ENCODE peak calls at places on chromosomes 1 and 21, in four cellular contexts. X, I, G and Z are unnamed samples.

GRCh38 chr1:225710804-225711203 is 57.9 kb upstream of the ENAH start:
- DNase-seq in X (peak), I (no peak), G (peak), Z (peak)

GRCh38 chr1:227885135-227885647 is 62.5 kb downstream of the WNT9A start:
- DNase-seq in X (no peak), I (no peak), G (peak), Z (no peak)

GRCh38 chr21:31660134-31660565 is 657 bp downstream of the SOD1 start:
- DNase-seq in X (peak), I (peak), G (peak), Z (no peak)

GRCh38 chr1:157734328-157734727 is 33.8 kb upstream of the FCRL3 start:
- DNase-seq in X (peak), I (no peak), G (no peak), Z (no peak)

GRCh38 chr1:197857477-197857876 is 45.0 kb upstream of the C1orf53 start:
- DNase-seq in X (no peak), I (no peak), G (no peak), Z (no peak)

GRCh38 chr1:66944330-66945274 is 19.8 kb downstream of the MIER1 start:
- DNase-seq in X (no peak), I (no peak), G (no peak), Z (peak)

GRCh38 chr1:210347112-210347511 is 18.4 kb downstream of the HHAT start:
- DNase-seq in X (no peak), I (no peak), G (no peak), Z (peak)

GRCh38 chr1:178075323-178075722 is 18.6 kb upstream of the RASAL2 start:
- DNase-seq in X (no peak), I (no peak), G (no peak), Z (no peak)

GRCh38 chr1:94296018-94296417 is 58.6 kb upstream of the ARHGAP29 start:
- DNase-seq in X (no peak), I (no peak), G (no peak), Z (peak)

GRCh38 chr1:23020731-23021130 is 1.5 kb downstream of the KDM1A start:
- DNase-seq in X (no peak), I (no peak), G (no peak), Z (peak)

GRCh38 chr21:26123012-26123411 is 47.6 kb downstream of the APP start:
- DNase-seq in X (no peak), I (no peak), G (no peak), Z (no peak)

GRCh38 chr1:199362996-199363395 is 664.5 kb upstream of the NR5A2 start:
- DNase-seq in X (no peak), I (no peak), G (no peak), Z (peak)

GRCh38 chr1:42742617-42743301 is 2.7 kb upstream of the CLDN19 start:
- DNase-seq in X (no peak), I (no peak), G (no peak), Z (peak)

GRCh38 chr1:229581485-229581884 is 23.0 kb upstream of the ABCB10 start:
- DNase-seq in X (no peak), I (no peak), G (no peak), Z (no peak)

GRCh38 chr1:109882288-109883245 is 28.1 kb upstream of the CSF1 start:
- DNase-seq in X (no peak), I (no peak), G (no peak), Z (no peak)

GRCh38 chr21:21751286-21751685 is 753.1 kb downstream of the NCAM2 start:
- DNase-seq in X (no peak), I (no peak), G (no peak), Z (peak)

GRCh38 chr21:37644666-37645065 is 271.6 kb downstream of the KCNJ6 start:
- DNase-seq in X (no peak), I (no peak), G (no peak), Z (no peak)

GRCh38 chr21:37647781-37648180 is 268.5 kb downstream of the KCNJ6 start:
- DNase-seq in X (no peak), I (no peak), G (no peak), Z (peak)

GRCh38 chr21:37639756-37640155 is 273.2 kb downstream of the DYRK1A start:
- DNase-seq in X (no peak), I (no peak), G (no peak), Z (no peak)

GRCh38 chr21:37645848-37646247 is 270.4 kb downstream of the KCNJ6 start:
- DNase-seq in X (no peak), I (no peak), G (no peak), Z (no peak)

GRCh38 chr21:37642493-37642892 is 273.8 kb downstream of the KCNJ6 start:
- DNase-seq in X (peak), I (no peak), G (no peak), Z (peak)
- TF ChIP-seq CTCF in X (peak), I (no peak), G (no peak), Z (peak)

GRCh38 chr1:46183119-46183842 is 7.0 kb upstream of the P3R3URF start:
- DNase-seq in X (no peak), I (no peak), G (peak), Z (peak)
- TF ChIP-seq CTCF in X (no peak), I (no peak), G (no peak), Z (peak)

DNA sequence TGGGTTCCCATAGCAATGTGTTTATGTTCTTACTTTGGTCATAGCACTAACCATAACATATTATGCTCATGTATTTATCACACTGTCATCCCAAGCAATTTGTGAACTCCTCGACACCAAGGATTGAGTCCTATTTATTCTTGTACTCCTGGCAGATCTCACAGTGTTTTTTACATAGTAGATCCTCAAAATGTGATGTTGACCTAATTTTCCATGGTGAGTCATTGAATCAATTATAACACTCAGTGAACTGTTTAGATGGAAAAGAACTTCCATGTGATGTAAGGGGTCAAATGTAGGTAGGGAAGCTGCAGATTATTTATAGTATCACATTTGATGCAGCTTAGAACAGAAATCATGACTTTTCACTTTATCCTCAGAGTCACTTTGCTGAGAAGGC is 281.9 kb upstream of the ADAMTS5 start:
- DNase-seq in X (no peak), I (no peak), G (no peak), Z (no peak)
- TF ChIP-seq CTCF in X (no peak), I (no peak), G (no peak), Z (no peak)

GRCh38 chr1:92315766-92316413 is 17.0 kb downstream of the RPAP2 start:
- DNase-seq in X (no peak), I (no peak), G (no peak), Z (no peak)
- TF ChIP-seq CTCF in X (no peak), I (no peak), G (no peak), Z (no peak)

GRCh38 chr1:8651236-8651890 is 166.1 kb downstream of the RERE start:
- DNase-seq in X (no peak), I (no peak), G (no peak), Z (no peak)
- TF ChIP-seq CTCF in X (no peak), I (no peak), G (no peak), Z (no peak)

DNA sequence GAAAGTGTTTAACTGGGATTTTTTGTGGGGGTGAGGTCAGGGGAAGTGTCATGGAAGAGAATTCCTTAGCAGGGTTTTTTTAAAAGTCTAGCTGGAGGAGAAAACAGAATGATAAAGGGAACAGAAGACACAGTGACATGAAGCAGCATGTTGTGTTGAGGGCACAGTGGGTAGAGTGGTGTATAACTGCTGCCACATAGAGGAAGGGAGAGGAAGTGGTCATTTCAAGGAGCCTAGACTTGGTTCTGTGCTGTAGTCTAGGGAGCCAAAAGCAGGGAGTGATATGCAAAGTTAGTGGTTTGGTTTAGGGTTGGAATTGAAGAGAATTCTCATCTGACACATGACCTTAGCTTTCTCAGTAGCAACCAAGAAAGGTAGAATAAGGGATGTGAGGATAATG is 10.2 kb downstream of the EEIG2 start:
- DNase-seq in X (peak), I (no peak), G (no peak), Z (peak)
- TF ChIP-seq CTCF in X (peak), I (peak), G (no peak), Z (peak)

GRCh38 chr1:53725238-53725689 is 13.7 kb downstream of the GLIS1 start:
- DNase-seq in X (peak), I (no peak), G (no peak), Z (no peak)
- TF ChIP-seq CTCF in X (peak), I (no peak), G (no peak), Z (no peak)

GRCh38 chr1:236052227-236052993 is 12.5 kb downstream of the NID1 start:
- DNase-seq in X (peak), I (no peak), G (no peak), Z (no peak)
- TF ChIP-seq CTCF in X (no peak), I (no peak), G (no peak), Z (no peak)

GRCh38 chr1:5638582-5638981 is 353.6 kb downstream of the NPHP4 start:
- DNase-seq in X (no peak), I (no peak), G (no peak), Z (no peak)

GRCh38 chr1:5639323-5639722 is 352.9 kb downstream of the NPHP4 start:
- DNase-seq in X (no peak), I (peak), G (no peak), Z (no peak)

GRCh38 chr1:5644281-5645134 is 347.7 kb downstream of the NPHP4 start:
- DNase-seq in X (no peak), I (peak), G (no peak), Z (no peak)

GRCh38 chr1:5643360-5644090 is 348.7 kb downstream of the NPHP4 start:
- DNase-seq in X (no peak), I (peak), G (no peak), Z (no peak)

DNA sequence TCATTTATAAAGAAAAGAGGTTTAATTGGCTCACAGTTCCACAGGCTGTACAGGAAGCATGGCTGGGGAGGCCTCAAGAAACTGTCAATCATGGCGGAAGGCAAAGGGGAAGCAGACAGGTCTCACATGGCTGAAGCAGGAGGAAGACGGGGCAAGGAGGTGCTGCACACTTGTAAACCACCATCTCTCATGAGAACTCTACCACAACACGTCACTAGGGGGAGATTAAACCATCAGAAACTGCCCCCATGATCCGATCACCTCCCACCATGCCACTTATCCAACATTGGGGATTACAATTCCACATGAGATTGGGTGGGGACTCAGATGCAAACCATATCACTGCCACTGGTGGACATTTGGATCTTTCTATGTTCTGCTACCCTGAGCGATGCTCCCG is 351.4 kb downstream of the NPHP4 start:
- DNase-seq in X (peak), I (peak), G (no peak), Z (peak)
- TF ChIP-seq CTCF in X (no peak), I (peak), G (no peak), Z (peak)

DNA sequence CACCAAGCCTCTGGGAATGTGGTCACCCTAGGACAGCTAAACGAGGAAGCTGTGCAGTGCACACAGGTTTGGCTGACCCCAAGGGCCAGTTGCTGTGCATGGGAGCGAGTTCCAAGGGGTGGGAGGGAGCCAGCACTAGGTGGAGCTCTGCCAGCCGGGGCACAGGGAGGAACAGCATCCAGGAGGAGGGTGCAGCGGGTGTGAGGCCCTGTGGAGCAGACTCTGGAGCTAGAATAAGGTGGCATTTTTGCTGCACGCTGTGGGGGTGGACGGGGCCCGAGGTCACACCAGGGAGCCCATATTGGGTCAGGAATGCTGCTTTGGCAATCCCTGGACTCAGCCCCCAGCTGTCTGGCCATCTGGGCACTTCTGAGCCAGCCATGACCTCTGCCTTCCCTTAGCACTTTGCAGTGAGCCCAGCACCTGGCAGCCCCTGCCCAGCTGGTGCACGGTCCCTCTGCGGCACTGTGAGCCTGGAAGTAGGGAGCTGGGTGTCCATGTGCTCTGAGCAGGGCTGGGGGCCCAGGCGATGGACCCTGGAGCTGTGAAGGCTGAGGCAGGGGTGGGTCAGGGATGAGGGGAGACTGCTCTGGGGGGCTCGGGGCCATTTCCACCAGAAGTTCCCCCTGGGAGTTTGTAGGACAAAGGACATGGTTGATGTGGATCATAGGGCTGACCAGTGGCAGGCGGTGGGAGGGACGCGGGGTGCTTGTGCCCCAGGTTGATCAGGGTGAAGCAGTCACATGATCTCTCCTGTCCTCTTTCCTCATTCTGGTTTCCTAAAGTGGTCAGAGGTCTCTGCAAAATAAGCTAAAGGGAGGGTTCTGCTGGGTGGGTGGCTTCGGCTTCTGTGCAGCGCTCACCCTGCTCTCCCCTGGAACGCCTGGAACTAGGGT is 8.9 kb downstream of the PDXK start:
- DNase-seq in X (peak), I (no peak), G (no peak), Z (peak)
- TF ChIP-seq CTCF in X (peak), I (no peak), G (no peak), Z (peak)